ENCODE peak calls at places on chromosome 1, in seven cellular contexts. A is sigmoid colon, S is stomach, Z is A549, D is suprapubic skin, H is upper lobe of left lung, X is H1. E is an unnamed sample.
A peak's percentile ranks its signal among the peaks of the same experiment; 100 is the strongest.

GRCh38 chr1:201645956-201646355 is 107.0 kb downstream of the NAV1 start:
- DNase-seq in A (no peak), S (no peak), Z (no peak), D (no peak), H (no peak), X (no peak), E (no peak)

GRCh38 chr1:9843576-9843945 is 19.8 kb upstream of the CLSTN1 start:
- DNase-seq in A (peak; percentile 58), S (peak; percentile 38), Z (no peak), D (no peak), H (peak; percentile 51), X (no peak), E (no peak)

GRCh38 chr1:244970236-244970652 is 105.9 kb upstream of the HNRNPU start:
- DNase-seq in A (no peak), S (peak; percentile 71), Z (no peak), D (peak; percentile 88), H (peak; percentile 94), X (peak; percentile 90), E (no peak)

GRCh38 chr1:201015551-201016091 is 7.9 kb downstream of the KIF21B start:
- DNase-seq in A (no peak), S (no peak), Z (no peak), D (no peak), H (no peak), X (no peak), E (no peak)

GRCh38 chr1:246682231-246682895 is 41.8 kb upstream of the SCCPDH start:
- DNase-seq in A (no peak), S (no peak), Z (no peak), D (no peak), H (no peak), X (no peak), E (no peak)

GRCh38 chr1:205379056-205379455 is 22.3 kb upstream of the KLHDC8A start:
- DNase-seq in A (no peak), S (no peak), Z (no peak), D (no peak), H (no peak), X (peak; percentile 35), E (no peak)

GRCh38 chr1:84582802-84583587 is 8.8 kb upstream of the CTBS start:
- DNase-seq in A (no peak), S (no peak), Z (no peak), D (no peak), H (no peak), X (no peak), E (no peak)

GRCh38 chr1:206498685-206499084 is 8.6 kb upstream of the RASSF5 start:
- DNase-seq in A (no peak), S (no peak), Z (no peak), D (no peak), H (no peak), X (no peak), E (no peak)

GRCh38 chr1:207805841-207806421 is 54.1 kb downstream of the CD46 start:
- DNase-seq in A (peak; percentile 96), S (peak; percentile 72), Z (peak; percentile 55), D (peak; percentile 90), H (no peak), X (no peak), E (peak; percentile 60)

GRCh38 chr1:28591708-28592313 is at the start of gene RAB42:
- DNase-seq in A (peak; percentile 78), S (peak; percentile 36), Z (no peak), D (no peak), H (no peak), X (peak; percentile 76), E (no peak)

GRCh38 chr1:25616932-25617625 is 488 bp downstream of the MAN1C1 start:
- DNase-seq in A (no peak), S (no peak), Z (no peak), D (no peak), H (peak; percentile 89), X (no peak), E (peak; percentile 34)

GRCh38 chr1:206578115-206578935 is 33.9 kb downstream of the EIF2D start:
- DNase-seq in A (no peak), S (no peak), Z (no peak), D (no peak), H (no peak), X (no peak), E (no peak)

GRCh38 chr1:82503805-82504204 is 703.1 kb downstream of the ADGRL2 start:
- DNase-seq in A (no peak), S (no peak), Z (no peak), D (no peak), H (no peak), X (no peak), E (no peak)

GRCh38 chr1:64006276-64007051 is 197.0 kb upstream of the UBE2U start:
- DNase-seq in A (no peak), S (peak; percentile 72), Z (peak; percentile 14), D (no peak), H (no peak), X (no peak), E (no peak)

GRCh38 chr1:3215198-3216045 is 146.4 kb downstream of the PRDM16 start:
- DNase-seq in A (no peak), S (no peak), Z (no peak), D (no peak), H (peak; percentile 60), X (no peak), E (no peak)

GRCh38 chr1:3211996-3212395 is 143.0 kb downstream of the PRDM16 start:
- DNase-seq in A (no peak), S (no peak), Z (no peak), D (no peak), H (no peak), X (no peak), E (no peak)

GRCh38 chr1:3213730-3214129 is 144.7 kb downstream of the PRDM16 start:
- DNase-seq in A (no peak), S (peak; percentile 77), Z (no peak), D (no peak), H (peak; percentile 55), X (no peak), E (no peak)

GRCh38 chr1:3211582-3211981 is 142.6 kb downstream of the PRDM16 start:
- DNase-seq in A (no peak), S (no peak), Z (no peak), D (no peak), H (peak; percentile 54), X (no peak), E (no peak)

GRCh38 chr1:3212453-3213230 is 143.6 kb downstream of the PRDM16 start:
- DNase-seq in A (no peak), S (no peak), Z (no peak), D (no peak), H (peak; percentile 76), X (no peak), E (no peak)
- H3K27ac ChIP-seq in A (no peak overlapping the region), S (no peak overlapping the region), Z (no peak overlapping the region), D (no peak overlapping the region), H (no peak overlapping the region), X (no peak overlapping the region), E (no peak overlapping the region)

GRCh38 chr1:232643227-232643626 is 13.3 kb upstream of the SIPA1L2 start:
- DNase-seq in A (no peak), S (no peak), Z (no peak), D (no peak), H (no peak), X (no peak), E (no peak)
- TF ChIP-seq CTCF in A (no peak), S (no peak), Z (no peak), D (no peak), H (no peak), X (no peak), E (no peak)

DNA sequence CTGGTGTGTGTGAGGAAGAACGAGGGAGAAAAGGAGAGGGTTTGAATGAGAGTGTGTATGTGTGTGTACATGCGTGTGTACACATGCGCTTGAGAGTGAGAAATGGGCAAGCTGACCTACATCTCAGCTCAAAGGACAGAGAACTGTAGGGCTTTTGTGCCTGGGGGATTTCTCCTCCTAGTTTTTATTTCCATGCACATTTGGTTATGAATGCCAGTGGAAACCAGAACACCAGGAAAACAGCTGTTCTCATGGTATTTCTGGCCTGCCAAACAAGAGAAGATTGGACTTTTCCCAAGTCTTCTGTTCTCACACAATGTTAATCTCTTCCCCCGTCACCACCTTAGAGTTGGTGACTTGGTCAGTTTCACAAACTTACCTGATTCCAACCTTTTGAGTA is 45.2 kb downstream of the SLC44A3 start:
- DNase-seq in A (no peak), S (no peak), Z (no peak), D (no peak), H (no peak), X (no peak), E (no peak)
- TF ChIP-seq EP300 in A (no peak), S (no peak), Z (no peak), D (no peak), H (no peak), X (no peak), E (no peak)

DNA sequence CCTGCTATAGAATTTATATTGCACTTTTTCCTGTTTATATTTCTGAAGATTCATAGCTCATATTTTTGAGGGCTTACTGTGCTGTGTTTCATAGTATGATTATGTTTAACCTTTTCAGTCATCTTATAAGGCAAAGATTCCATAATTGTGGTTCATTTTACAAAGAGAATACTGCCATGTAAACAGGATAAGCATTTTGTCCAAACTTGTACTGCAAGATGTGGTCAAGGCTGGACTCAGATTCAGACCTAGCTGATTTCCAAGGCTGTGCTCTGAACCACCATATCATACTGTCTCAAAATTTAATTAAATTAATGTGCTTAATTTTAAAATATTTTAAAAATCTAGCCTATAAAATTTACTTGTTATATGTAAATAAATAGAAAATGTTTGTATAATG is 31.4 kb downstream of the STXBP3 start:
- DNase-seq in A (no peak), S (no peak), Z (no peak), D (no peak), H (no peak), X (no peak), E (no peak)
- H3K27ac ChIP-seq in A (no peak overlapping the region), S (no peak overlapping the region), Z (no peak overlapping the region), D (no peak overlapping the region), H (no peak overlapping the region), X (no peak overlapping the region), E (no peak overlapping the region)

DNA sequence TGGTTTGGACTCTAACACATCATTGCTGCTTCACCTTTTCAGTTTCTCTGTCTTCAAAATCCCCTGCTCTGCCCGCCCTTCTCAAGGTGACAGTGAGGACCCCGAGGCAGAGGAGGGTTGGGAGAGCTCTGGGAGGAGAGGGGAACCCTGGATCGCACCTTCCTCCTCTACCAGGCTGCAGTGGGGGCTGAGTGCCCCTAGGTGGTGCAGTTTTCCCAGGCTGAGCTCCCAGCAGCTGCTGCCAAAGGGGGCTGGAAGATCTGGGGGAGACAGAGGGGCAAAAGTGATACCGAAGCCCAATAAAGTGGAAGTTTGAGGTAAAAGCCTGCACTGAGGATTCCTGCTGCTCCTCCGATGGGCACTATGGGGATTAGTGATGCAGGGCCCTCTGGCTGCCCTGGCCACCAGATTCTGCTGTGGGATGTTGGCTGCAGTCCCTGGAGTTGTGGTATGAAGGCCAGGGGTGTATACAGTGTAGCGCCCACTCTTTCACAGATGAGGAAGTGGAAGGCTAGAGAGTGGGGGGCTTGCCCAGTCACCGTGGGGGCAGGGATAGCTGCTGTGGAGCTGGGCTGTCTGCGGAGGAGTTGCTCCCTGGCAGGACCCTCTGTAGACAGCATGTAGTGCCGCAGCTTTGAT is 40.7 kb upstream of the SCMH1 start:
- DNase-seq in A (no peak), S (peak; percentile 34), Z (peak; percentile 45), D (no peak), H (no peak), X (peak; percentile 81), E (peak; percentile 57)
- TF ChIP-seq CTCF in A (peak; percentile 86), S (no peak), Z (peak; percentile 64), D (no peak), H (peak; percentile 55), X (peak; percentile 78), E (peak; percentile 74)